ENCODE peak calls at places on chromosomes 11 and 22, in four cellular contexts. R is dermis blood vessel endothelial cell; S is KBM-7; M is activated CD8-positive, alpha-beta memory T cell treated with anti-CD3 and anti-CD28 coated beads for 48 hours. U is an unnamed sample.

GRCh38 chr11:765025-765801 is 12.1 kb downstream of the GATD1 start:
- DNase-seq in M (no peak), S (peak), R (peak), U (peak)

GRCh38 chr11:44813401-44813800 is 86.6 kb downstream of the TSPAN18 start:
- DNase-seq in R (no peak), M (no peak), S (no peak), U (no peak)

GRCh38 chr11:130598433-130598832 is 150.0 kb downstream of the ADAMTS15 start:
- DNase-seq in R (no peak), M (no peak), S (no peak), U (no peak)

GRCh38 chr11:107565219-107565937 is at the start of gene ALKBH8:
- DNase-seq in R (peak), S (peak), M (peak), U (peak)

GRCh38 chr22:50173221-50173982 is 2.9 kb downstream of the PANX2 start:
- DNase-seq in S (peak), R (no peak), M (no peak), U (peak)

GRCh38 chr11:46930089-46930488 is 6.5 kb upstream of the CSTPP1 start:
- DNase-seq in S (peak), R (peak), M (no peak), U (peak)

GRCh38 chr11:72741849-72742521 is 10.2 kb downstream of the ARAP1 start:
- DNase-seq in R (no peak), S (no peak), M (no peak), U (peak)

GRCh38 chr11:78828582-78829520 is 254.2 kb upstream of the NARS2 start:
- DNase-seq in M (no peak), S (no peak), R (no peak), U (peak)

GRCh38 chr11:67572747-67573419 is 10.7 kb upstream of the GSTP1 start:
- DNase-seq in S (peak), R (peak), M (no peak), U (peak)

GRCh38 chr22:20203142-20204099 is 52.6 kb upstream of the CCDC188 start:
- DNase-seq in R (peak), M (no peak), S (no peak), U (no peak)

GRCh38 chr11:16825968-16826367 is 87.5 kb downstream of the C11orf58 start:
- DNase-seq in M (no peak), R (no peak), S (no peak), U (no peak)

GRCh38 chr11:107493117-107493516 is 35.5 kb upstream of the CWF19L2 start:
- DNase-seq in S (no peak), R (no peak), M (no peak), U (no peak)

GRCh38 chr11:100932474-100933100 is 197.0 kb downstream of the PGR start:
- DNase-seq in S (peak), R (peak), M (no peak), U (peak)

GRCh38 chr22:29081499-29082236 is 8.8 kb downstream of the KREMEN1 start:
- DNase-seq in M (no peak), R (no peak), S (no peak), U (no peak)

GRCh38 chr11:116454020-116454645 is 318.7 kb downstream of the BUD13 start:
- DNase-seq in R (peak), M (no peak), S (peak), U (peak)

GRCh38 chr22:17884084-17884483 is 109.8 kb upstream of the BID start:
- DNase-seq in M (no peak), R (no peak), S (no peak), U (no peak)

GRCh38 chr11:65867284-65868071 is 5.1 kb downstream of the EFEMP2 start:
- DNase-seq in R (no peak), S (no peak), M (no peak), U (no peak)

GRCh38 chr11:120357620-120358019 is 21.4 kb downstream of the ARHGEF12 start:
- DNase-seq in S (no peak), R (no peak), M (no peak), U (no peak)

GRCh38 chr11:68081691-68082090 is 39.5 kb downstream of the CHKA start:
- DNase-seq in R (peak), S (no peak), M (no peak), U (no peak)

GRCh38 chr11:122137081-122137793 is 21.2 kb upstream of the BLID start:
- DNase-seq in S (no peak), R (peak), M (no peak), U (no peak)

GRCh38 chr11:57476223-57476882 is 16.0 kb downstream of the RTN4RL2 start:
- DNase-seq in S (no peak), R (peak), M (no peak), U (peak)

GRCh38 chr11:73121692-73122091 is 20.4 kb downstream of the FCHSD2 start:
- DNase-seq in S (no peak), M (no peak), R (no peak), U (no peak)

GRCh38 chr22:22884010-22884887 is 3.4 kb upstream of the IGLL5 start:
- DNase-seq in S (peak), R (peak), M (peak), U (peak)

GRCh38 chr11:13726456-13726855 is 58.0 kb downstream of the FAR1 start:
- DNase-seq in M (no peak), S (no peak), R (peak), U (no peak)

GRCh38 chr11:360326-361280 is 8.7 kb upstream of the B4GALNT4 start:
- DNase-seq in M (no peak), S (no peak), R (no peak), U (no peak)

GRCh38 chr11:44371706-44372105 is 61.8 kb upstream of the ALX4 start:
- DNase-seq in R (no peak), M (no peak), S (no peak), U (no peak)

GRCh38 chr11:67301313-67301921 is 1.9 kb upstream of the SSH3 start:
- DNase-seq in M (no peak), S (no peak), R (no peak), U (no peak)

GRCh38 chr11:113475160-113475761 is at the start of gene DRD2:
- DNase-seq in R (no peak), M (no peak), S (no peak), U (no peak)

GRCh38 chr11:78420796-78421209 is 3.2 kb upstream of the GAB2 start:
- DNase-seq in M (peak), R (peak), S (peak), U (no peak)

GRCh38 chr11:31643831-31644230 is 134.3 kb downstream of the ELP4 start:
- DNase-seq in M (no peak), R (peak), S (no peak), U (no peak)

GRCh38 chr11:11746454-11746853 is 95.3 kb upstream of the USP47 start:
- DNase-seq in S (no peak), M (no peak), R (no peak), U (no peak)

GRCh38 chr11:29159552-29160465 is 857.0 kb downstream of the KCNA4 start:
- DNase-seq in S (peak), R (peak), M (no peak), U (peak)

GRCh38 chr11:125918140-125918840 is 14.0 kb downstream of the DDX25 start:
- DNase-seq in R (no peak), S (no peak), M (no peak), U (no peak)

GRCh38 chr11:120564573-120565301 is 53.2 kb downstream of the GRIK4 start:
- DNase-seq in S (peak), M (peak), R (peak), U (no peak)

GRCh38 chr11:76803811-76804600 is 20.9 kb downstream of the TSKU start:
- DNase-seq in S (no peak), M (no peak), R (no peak), U (no peak)

GRCh38 chr22:31812977-31813605 is 59.3 kb downstream of the DEPDC5 start:
- DNase-seq in S (no peak), M (no peak), R (no peak), U (no peak)

GRCh38 chr11:65432133-65432650 is 9.6 kb downstream of the NEAT1 start:
- DNase-seq in R (peak), M (no peak), S (peak), U (no peak)

GRCh38 chr11:80103149-80103859 is 662.5 kb upstream of the TENM4 start:
- DNase-seq in S (no peak), M (no peak), R (no peak), U (no peak)